ENCODE peak calls at places on chromosome 19, in five cellular contexts. G is OCI-LY7, F is PC-3, Q is GM23338, N is neural progenitor cell. X is an unnamed sample. For H3K4me1, the result is how much of the 10 kb centered on the place peaks cover.

GRCh38 chr19:10111405-10111811 is at the start of gene P2RY11:
- DNase-seq in G (no peak), Q (no peak), N (no peak), F (no peak), X (no peak)

GRCh38 chr19:28632357-28633076 is 580.4 kb downstream of the UQCRFS1 start:
- DNase-seq in F (no peak), Q (no peak), N (no peak), G (peak), X (no peak)

GRCh38 chr19:14361824-14362223 is 19.4 kb upstream of the ADGRE5 start:
- DNase-seq in Q (peak), F (no peak), N (peak), G (peak), X (no peak)

GRCh38 chr19:43960411-43960810 is 9.4 kb downstream of the ZNF221 start:
- DNase-seq in F (no peak), N (no peak), Q (no peak), G (no peak), X (no peak)

GRCh38 chr19:46927106-46927505 is 66.3 kb downstream of the ARHGAP35 start:
- DNase-seq in N (no peak), Q (no peak), G (no peak), F (no peak), X (no peak)

GRCh38 chr19:48511800-48512503 is at the start of gene LMTK3:
- DNase-seq in N (peak), G (peak), F (peak), Q (peak), X (peak)

GRCh38 chr19:50414850-50415660 is 3.7 kb upstream of the SPIB start:
- DNase-seq in Q (peak), F (peak), G (peak), N (peak), X (peak)

GRCh38 chr19:10538204-10538603 is 5.5 kb upstream of the ATG4D start:
- DNase-seq in F (no peak), N (no peak), Q (no peak), G (no peak), X (no peak)

GRCh38 chr19:52270266-52270885 is 989 bp downstream of the ZNF766 start:
- DNase-seq in Q (peak), G (no peak), N (peak), F (no peak), X (peak)

GRCh38 chr19:29873024-29873800 is 61.4 kb downstream of the CCNE1 start:
- DNase-seq in F (peak), G (peak), Q (peak), N (peak), X (peak)

GRCh38 chr19:14383898-14384669 is 2.8 kb downstream of the ADGRE5 start:
- DNase-seq in N (no peak), G (peak), Q (no peak), F (peak), X (peak)

GRCh38 chr19:13506550-13506878 is 235 bp upstream of the CACNA1A start:
- DNase-seq in G (no peak), F (no peak), Q (peak), N (peak), X (peak)

GRCh38 chr19:798415-799075 is 1.3 kb downstream of the PTBP1 start:
- DNase-seq in Q (no peak), G (peak), N (peak), F (no peak), X (peak)

GRCh38 chr19:13095934-13096890 is 6.4 kb downstream of the LYL1 start:
- DNase-seq in F (peak), N (peak), Q (peak), G (peak), X (no peak)

GRCh38 chr19:5369304-5369703 is 28.7 kb upstream of the PTPRS start:
- DNase-seq in Q (no peak), G (no peak), F (no peak), N (no peak), X (no peak)

GRCh38 chr19:5367530-5368133 is 27.0 kb upstream of the PTPRS start:
- DNase-seq in N (no peak), G (no peak), Q (no peak), F (no peak), X (no peak)

GRCh38 chr19:5376928-5377327 is 36.3 kb upstream of the PTPRS start:
- DNase-seq in F (no peak), Q (no peak), N (no peak), G (no peak), X (no peak)

GRCh38 chr19:5369962-5370367 is 29.4 kb upstream of the PTPRS start:
- DNase-seq in N (peak), Q (peak), G (peak), F (peak), X (peak)

GRCh38 chr19:5372572-5373200 is 32.1 kb upstream of the PTPRS start:
- DNase-seq in G (no peak), F (no peak), Q (no peak), N (no peak), X (no peak)
- H3K4me1 ChIP-seq in G (under half), F (under half), Q (under half), N (under half), X (under half)

GRCh38 chr19:19662866-19663291 is 597 bp downstream of the ATP13A1 start:
- DNase-seq in F (no peak), N (no peak), G (no peak), Q (no peak), X (peak)
- TF ChIP-seq EZH2phosphoT487 in F (no peak), N (no peak), G (no peak), Q (no peak), X (no peak)

DNA sequence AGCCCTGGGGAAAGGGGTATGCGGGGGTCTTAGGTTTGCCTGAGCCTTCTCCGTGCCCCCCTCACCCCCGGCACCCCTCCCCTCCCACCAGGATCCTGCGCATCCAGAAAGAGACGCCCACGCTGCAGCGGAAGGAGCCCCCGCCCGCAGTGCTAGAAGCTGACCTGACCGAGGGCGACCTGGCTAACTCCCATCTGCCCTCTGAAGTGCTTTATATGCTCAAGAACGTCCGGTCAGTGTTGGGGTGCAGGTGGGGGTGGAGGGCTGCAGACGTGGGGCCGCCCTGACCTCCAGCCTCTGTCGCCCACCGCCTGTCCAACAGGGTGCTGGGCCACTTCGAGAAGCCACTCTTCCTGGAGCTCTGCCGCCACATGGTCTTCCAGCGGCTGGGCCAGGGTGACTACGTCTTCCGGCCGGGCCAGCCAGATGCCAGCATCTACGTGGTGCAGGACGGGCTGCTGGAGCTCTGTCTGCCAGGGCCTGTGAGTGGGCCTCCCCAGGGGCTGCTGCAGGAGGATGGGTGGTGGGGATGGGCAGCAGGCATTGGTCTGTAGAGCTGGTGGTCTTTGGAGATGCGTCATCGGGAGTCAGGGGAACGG is 4.4 kb downstream of the PNPLA6 start:
- DNase-seq in G (no peak), Q (no peak), F (no peak), N (no peak), X (no peak)
- H3K4me2 ChIP-seq in G (no peak), Q (no peak), F (no peak), N (no peak), X (no peak)

DNA sequence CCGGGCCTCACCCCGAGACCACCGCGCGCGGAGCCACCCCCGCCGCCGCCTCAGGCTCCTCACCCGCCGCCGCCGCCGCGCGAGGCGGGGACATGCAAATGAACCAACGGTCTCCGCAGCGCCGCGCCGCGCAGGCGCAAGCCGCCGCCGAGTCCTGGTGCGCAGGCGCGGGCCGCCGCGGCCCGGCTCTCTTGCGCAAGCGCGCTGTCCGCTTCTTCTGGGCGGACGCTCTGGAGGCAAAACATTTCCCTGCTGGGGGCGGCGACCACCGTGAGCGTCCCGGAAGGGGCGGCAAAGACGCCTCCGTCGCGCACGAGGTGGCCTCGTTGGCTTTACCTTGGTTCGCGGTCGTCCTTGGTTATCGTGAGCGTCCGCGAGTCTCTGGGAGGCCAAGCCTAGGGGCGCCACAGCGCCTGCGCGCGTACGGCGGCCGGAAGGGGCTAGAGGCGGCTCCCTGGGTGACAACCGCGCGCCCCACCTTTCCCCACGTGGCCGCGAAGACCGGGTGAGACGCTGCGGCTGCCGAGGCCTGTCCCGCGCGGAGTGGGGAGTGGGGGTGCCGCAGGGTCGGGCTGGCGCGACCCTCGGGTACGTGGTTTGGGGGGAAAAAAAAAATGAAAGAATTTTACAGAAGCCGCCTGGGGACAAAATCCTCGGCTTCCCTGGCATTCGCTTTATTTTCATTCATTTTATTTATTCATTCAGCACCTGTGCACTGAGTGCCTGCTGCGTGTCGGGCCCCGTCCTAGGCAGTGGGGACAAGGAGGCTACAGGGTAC is at the start of the genes ARMC6 and SUGP2:
- DNase-seq in F (peak), G (peak), Q (peak), N (peak), X (peak)
- H3K4me1 ChIP-seq in F (under half), G (under half), Q (under half), N (under half), X (under half)

GRCh38 chr19:18742838-18743237 is 48.3 kb downstream of the COMP start:
- DNase-seq in G (no peak), N (no peak), F (no peak), Q (no peak), X (no peak)
- TF ChIP-seq EZH2phosphoT487 in G (no peak), N (no peak), F (no peak), Q (no peak), X (no peak)

GRCh38 chr19:39336483-39336882 is 640 bp upstream of the GMFG start:
- DNase-seq in Q (no peak), F (no peak), N (no peak), G (no peak), X (no peak)
- H3K4me2 ChIP-seq in Q (no peak), F (no peak), N (no peak), G (peak), X (no peak)